ENCODE peak calls at places on chromosome 12, in nine cellular contexts. G is left ventricle myocardium inferior; K is CD8-positive, alpha-beta memory T cell; P is SK-N-SH; D is GM23248; R is OCI-LY7; H is tibial artery; I is upper lobe of right lung; Y is CD8-positive, alpha-beta T cell. S is an unnamed sample.

GRCh38 chr12:95848575-95849388 is 10.0 kb upstream of the SNRPF start:
- DNase-seq in G (no peak), K (no peak), P (peak; percentile 47), D (peak; percentile 47), R (peak; percentile 22), H (no peak), I (no peak), Y (no peak), S (no peak)

GRCh38 chr12:105641742-105642141 is 311.3 kb downstream of the C12orf75 start:
- DNase-seq in G (no peak), K (no peak), P (no peak), D (no peak), R (no peak), H (no peak), I (no peak), Y (no peak), S (no peak)

GRCh38 chr12:55696141-55696540 is 11.6 kb downstream of the ITGA7 start:
- DNase-seq in G (no peak), K (peak; percentile 30), P (no peak), D (no peak), R (no peak), H (peak; percentile 48), I (peak; percentile 42), Y (no peak), S (no peak)

GRCh38 chr12:123223241-123223668 is 9.7 kb downstream of the MPHOSPH9 start:
- DNase-seq in G (no peak), K (peak; percentile 74), P (no peak), D (no peak), R (no peak), H (no peak), I (no peak), Y (peak; percentile 54), S (no peak)

GRCh38 chr12:34405286-34406227 is 383.3 kb downstream of the ALG10 start:
- DNase-seq in G (peak; percentile 8), K (peak; percentile 27), P (peak; percentile 0), D (no peak), R (no peak), H (peak; percentile 42), I (peak; percentile 43), Y (peak; percentile 2), S (no peak)

GRCh38 chr12:54378791-54379400 is 5.6 kb downstream of the ZNF385A start:
- DNase-seq in G (peak; percentile 81), K (no peak), P (peak; percentile 93), D (peak; percentile 76), R (peak; percentile 33), H (no peak), I (peak; percentile 77), Y (peak; percentile 20), S (peak; percentile 47)

GRCh38 chr12:97943359-97943758 is 480.8 kb downstream of the RMST start:
- DNase-seq in G (no peak), K (no peak), P (no peak), D (no peak), R (no peak), H (no peak), I (no peak), Y (no peak), S (no peak)

GRCh38 chr12:38711055-38711454 is 194.3 kb downstream of the CPNE8 start:
- DNase-seq in G (no peak), K (no peak), P (no peak), D (no peak), R (no peak), H (no peak), I (no peak), Y (no peak), S (no peak)

GRCh38 chr12:70756118-70756517 is 118.9 kb upstream of the PTPRB start:
- DNase-seq in G (no peak), K (no peak), P (no peak), D (peak; percentile 77), R (no peak), H (no peak), I (no peak), Y (no peak), S (no peak)

GRCh38 chr12:21989819-21990412 is 48.7 kb upstream of the ABCC9 start:
- DNase-seq in G (no peak), K (no peak), P (peak; percentile 33), D (peak; percentile 72), R (peak; percentile 14), H (no peak), I (no peak), Y (no peak), S (peak; percentile 29)

GRCh38 chr12:119704065-119704747 is 36.3 kb downstream of the PRKAB1 start:
- DNase-seq in G (peak; percentile 55), K (no peak), P (no peak), D (peak; percentile 66), R (no peak), H (no peak), I (no peak), Y (no peak), S (no peak)

GRCh38 chr12:57893460-57894353 is 47.2 kb upstream of the CTDSP2 start:
- DNase-seq in G (peak; percentile 93), K (no peak), P (peak; percentile 72), D (peak; percentile 94), R (no peak), H (peak; percentile 97), I (peak; percentile 93), Y (no peak), S (peak; percentile 100)

GRCh38 chr12:68483592-68484373 is 126.9 kb upstream of the RAP1B start:
- DNase-seq in G (no peak), K (no peak), P (no peak), D (peak; percentile 65), R (no peak), H (no peak), I (no peak), Y (no peak), S (no peak)

GRCh38 chr12:101695698-101696097 is 1.7 kb upstream of the CHPT1 start:
- DNase-seq in G (no peak), K (no peak), P (no peak), D (peak; percentile 50), R (no peak), H (no peak), I (no peak), Y (no peak), S (no peak)

DNA sequence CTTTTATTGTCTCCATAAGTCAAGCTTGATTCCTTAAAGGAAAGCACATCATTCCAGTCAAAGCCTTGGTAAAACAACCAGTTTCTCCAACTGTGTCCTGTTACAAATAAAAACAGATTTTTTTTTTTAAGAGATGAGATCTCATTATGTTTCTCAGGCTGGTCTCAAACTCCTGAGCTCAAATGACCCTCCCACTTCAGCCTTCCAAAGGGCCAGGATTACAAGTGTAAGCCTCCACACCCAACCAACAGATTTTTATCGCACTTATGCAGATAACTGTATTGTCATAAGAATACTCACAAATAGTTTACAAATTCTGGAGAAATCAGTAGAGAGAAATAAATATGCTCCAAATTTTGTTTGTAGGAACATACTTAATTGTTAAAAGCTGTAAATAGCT is 56.1 kb upstream of the SLC2A13 start:
- DNase-seq in G (no peak), K (no peak), P (no peak), D (no peak), R (no peak), H (no peak), I (no peak), Y (no peak), S (no peak)
- H3K9me3 ChIP-seq in G (peaks cover 20% of the 10 kb centered on the region), K (no peaks in the 10 kb centered on the region), P (no peaks in the 10 kb centered on the region), D (peaks cover 5% of the 10 kb centered on the region), R (peaks cover 62% of the 10 kb centered on the region), H (no peaks in the 10 kb centered on the region), I (no peaks in the 10 kb centered on the region), Y (no peaks in the 10 kb centered on the region), S (no peaks in the 10 kb centered on the region)

GRCh38 chr12:110718222-110718908 is 24.3 kb downstream of the PPP1CC start:
- DNase-seq in G (no peak), K (no peak), P (no peak), D (no peak), R (no peak), H (no peak), I (no peak), Y (no peak), S (no peak)
- H3K27ac ChIP-seq in G (no peak overlapping the region), K (no peak overlapping the region), P (no peak overlapping the region), D (no peak overlapping the region), R (no peak overlapping the region), H (no peak overlapping the region), I (no peak overlapping the region), Y (no peak overlapping the region), S (no peak overlapping the region)

DNA sequence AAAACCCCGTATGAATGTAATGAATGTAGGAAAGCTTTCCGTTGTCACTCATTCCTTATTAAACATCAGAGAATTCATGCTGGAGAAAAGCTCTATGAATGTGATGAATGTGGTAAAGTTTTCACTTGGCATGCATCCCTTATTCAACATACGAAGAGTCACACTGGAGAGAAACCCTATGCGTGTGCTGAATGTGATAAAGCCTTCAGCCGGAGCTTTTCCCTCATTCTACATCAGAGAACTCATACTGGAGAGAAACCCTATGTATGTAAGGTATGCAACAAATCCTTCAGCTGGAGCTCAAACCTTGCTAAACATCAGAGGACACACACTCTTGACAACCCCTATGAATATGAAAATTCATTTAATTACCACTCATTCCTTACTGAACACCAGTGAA is 23.8 kb downstream of the ZNF891 start:
- DNase-seq in G (no peak), K (no peak), P (no peak), D (peak; percentile 5), R (no peak), H (no peak), I (no peak), Y (no peak), S (no peak)
- H3K9me3 ChIP-seq in G (peaks cover 100% of the 10 kb centered on the region), K (peaks cover 92% of the 10 kb centered on the region), P (peaks cover 82% of the 10 kb centered on the region), D (peaks cover 43% of the 10 kb centered on the region), R (peaks cover 81% of the 10 kb centered on the region), H (peaks cover 100% of the 10 kb centered on the region), I (peaks cover 100% of the 10 kb centered on the region), Y (peaks cover 81% of the 10 kb centered on the region), S (peaks cover 55% of the 10 kb centered on the region)

GRCh38 chr12:52216107-52216506 is 16.9 kb upstream of the KRT7 start:
- DNase-seq in G (no peak), K (no peak), P (no peak), D (no peak), R (no peak), H (no peak), I (no peak), Y (no peak), S (peak; percentile 50)

GRCh38 chr12:52216807-52217206 is 16.2 kb upstream of the KRT7 start:
- DNase-seq in G (no peak), K (no peak), P (no peak), D (no peak), R (no peak), H (peak; percentile 73), I (peak; percentile 67), Y (no peak), S (no peak)

GRCh38 chr12:52217223-52217622 is 15.8 kb upstream of the KRT7 start:
- DNase-seq in G (peak; percentile 65), K (peak; percentile 18), P (no peak), D (no peak), R (no peak), H (peak; percentile 75), I (peak; percentile 92), Y (no peak), S (peak; percentile 38)

GRCh38 chr12:52214421-52214802 is 18.6 kb upstream of the KRT7 start:
- DNase-seq in G (no peak), K (peak; percentile 47), P (no peak), D (no peak), R (no peak), H (peak; percentile 27), I (peak; percentile 66), Y (no peak), S (peak; percentile 1)

DNA sequence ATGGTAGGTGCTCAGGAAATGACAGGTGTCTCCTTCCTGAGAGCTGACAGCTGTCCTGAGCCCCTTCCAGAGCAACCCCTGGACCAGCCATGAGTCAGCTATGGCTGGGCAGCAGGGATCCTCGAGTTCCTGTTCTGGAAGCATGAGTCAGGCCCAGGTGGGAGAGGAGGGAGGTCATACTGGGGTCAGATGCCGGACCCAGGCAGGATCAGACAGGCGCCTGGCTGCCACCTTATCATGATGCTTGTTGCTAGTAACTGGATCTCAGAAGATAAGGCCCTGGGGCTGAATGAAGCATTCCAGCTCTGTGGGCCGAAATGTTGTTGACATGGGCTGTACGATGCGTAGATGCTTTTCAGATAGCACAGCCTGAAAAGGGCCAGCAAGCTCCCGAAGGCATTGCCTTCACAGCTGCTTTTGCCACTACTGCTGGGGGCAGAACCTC is 17.4 kb upstream of the KRT7 start:
- DNase-seq in G (no peak), K (peak; percentile 33), P (peak; percentile 74), D (no peak), R (no peak), H (peak; percentile 64), I (peak; percentile 68), Y (no peak), S (peak; percentile 84)
- H3K27ac ChIP-seq in G (no peak overlapping the region), K (no peak overlapping the region), P (peak overlapping the region; percentile 6), D (no peak overlapping the region), R (no peak overlapping the region), H (no peak overlapping the region), I (no peak overlapping the region), Y (no peak overlapping the region), S (peak overlapping the region; percentile 41)

S was measured in SJCRH30.